ENCODE peak calls at places on chromosome X, in four cellular contexts. C is HepG2, B is A549, D is GM12878. T is an unnamed sample.

GRCh38 chrX:106168107-106168506 is at the start of gene PWWP3B:
- ATAC-seq in C (no peak), B (no peak), D (no peak), T (no peak)

GRCh38 chrX:136227948-136228584 is 23.1 kb downstream of the MAP7D3 start:
- ATAC-seq in C (no peak), B (no peak), D (peak), T (no peak)

GRCh38 chrX:141982296-141982695 is 78.6 kb downstream of the MAGEC1 start:
- ATAC-seq in C (no peak), B (no peak), D (no peak), T (no peak)

GRCh38 chrX:11386001-11386523 is 92.8 kb downstream of the AMELX start:
- ATAC-seq in C (no peak), B (no peak), D (peak), T (peak)

GRCh38 chrX:99654188-99654587 is 755.9 kb downstream of the PCDH19 start:
- ATAC-seq in C (no peak), B (no peak), D (no peak), T (no peak)

GRCh38 chrX:136588060-136588459 is 56.0 kb downstream of the VGLL1 start:
- ATAC-seq in C (no peak), B (no peak), D (peak), T (no peak)

GRCh38 chrX:38854305-38854704 is 53.0 kb downstream of the MID1IP1 start:
- ATAC-seq in C (no peak), B (no peak), D (no peak), T (no peak)

GRCh38 chrX:39855748-39856129 is 242.0 kb downstream of the BCOR start:
- ATAC-seq in C (no peak), B (no peak), D (peak), T (no peak)

GRCh38 chrX:43500996-43501694 is 155.0 kb upstream of the MAOA start:
- ATAC-seq in C (no peak), B (no peak), D (no peak), T (no peak)

GRCh38 chrX:63764946-63765345 is 20.1 kb downstream of the ARHGEF9 start:
- ATAC-seq in C (no peak), B (no peak), D (no peak), T (no peak)

GRCh38 chrX:19195243-19195610 is 73.0 kb upstream of the ADGRG2 start:
- ATAC-seq in C (no peak), B (no peak), D (peak), T (no peak)

GRCh38 chrX:68175569-68175968 is 257.7 kb downstream of the OPHN1 start:
- ATAC-seq in C (no peak), B (no peak), D (no peak), T (peak)

GRCh38 chrX:43813898-43814297 is 68.4 kb downstream of the MAOB start:
- ATAC-seq in C (no peak), B (no peak), D (no peak), T (no peak)

GRCh38 chrX:151543706-151544105 is 19.8 kb upstream of the PASD1 start:
- ATAC-seq in C (peak), B (no peak), D (peak), T (no peak)

GRCh38 chrX:33298622-33299021 is 87.3 kb upstream of the DMD start:
- ATAC-seq in C (no peak), B (no peak), D (no peak), T (no peak)

GRCh38 chrX:43559643-43560042 is 96.5 kb upstream of the MAOA start:
- ATAC-seq in C (peak), B (no peak), D (peak), T (peak)

GRCh38 chrX:40908857-40909475 is 173.6 kb upstream of the MED14 start:
- ATAC-seq in C (no peak), B (no peak), D (no peak), T (no peak)

GRCh38 chrX:39477438-39478120 is 620.2 kb downstream of the BCOR start:
- ATAC-seq in C (peak), B (no peak), D (no peak), T (no peak)

GRCh38 chrX:155888139-155888538 is 7.0 kb downstream of the VAMP7 start:
- ATAC-seq in C (no peak), B (peak), D (no peak), T (no peak)

GRCh38 chrX:130082244-130083106 is 27.8 kb downstream of the ELF4 start:
- ATAC-seq in C (no peak), B (no peak), D (peak), T (peak)

GRCh38 chrX:31500920-31501319 is 429.1 kb upstream of the FTHL17 start:
- ATAC-seq in C (no peak), B (no peak), D (peak), T (no peak)

GRCh38 chrX:54891573-54891972 is 29.1 kb upstream of the TRO start:
- ATAC-seq in C (peak), B (no peak), D (peak), T (no peak)

GRCh38 chrX:72644946-72645345 is 69.2 kb downstream of the PHKA1 start:
- ATAC-seq in C (no peak), B (no peak), D (no peak), T (no peak)

GRCh38 chrX:41781500-41781899 is 57.5 kb downstream of the GPR82 start:
- ATAC-seq in C (peak), B (peak), D (peak), T (no peak)

GRCh38 chrX:46630141-46630540 is 56.6 kb downstream of the CHST7 start:
- ATAC-seq in C (no peak), B (no peak), D (no peak), T (no peak)

GRCh38 chrX:32873786-32874185 is 337.6 kb downstream of the DMD start:
- ATAC-seq in C (no peak), B (no peak), D (no peak), T (no peak)

GRCh38 chrX:139890991-139891700 is 41.7 kb downstream of the ATP11C start:
- ATAC-seq in C (no peak), B (no peak), D (no peak), T (no peak)

GRCh38 chrX:16671005-16671404 is 21.0 kb downstream of the S100G start:
- ATAC-seq in C (no peak), B (peak), D (peak), T (no peak)

GRCh38 chrX:134732676-134733075 is 74.4 kb upstream of the PLAC1 start:
- ATAC-seq in C (no peak), B (no peak), D (no peak), T (no peak)

GRCh38 chrX:139776614-139777013 is 68.6 kb upstream of the MCF2 start:
- ATAC-seq in C (no peak), B (no peak), D (no peak), T (no peak)

GRCh38 chrX:8235026-8235425 is 64.0 kb upstream of the VCX2 start:
- ATAC-seq in C (no peak), B (no peak), D (no peak), T (no peak)

GRCh38 chrX:17656035-17656418 is 81.3 kb upstream of the SCML1 start:
- ATAC-seq in C (no peak), B (no peak), D (no peak), T (no peak)

GRCh38 chrX:38260231-38260630 is 39.6 kb upstream of the SRPX start:
- ATAC-seq in C (peak), B (peak), D (peak), T (no peak)

GRCh38 chrX:100994352-100995281 is 25.1 kb downstream of the ARL13A start:
- ATAC-seq in C (peak), B (peak), D (peak), T (no peak)
- TF ChIP-seq EP300 in C (no peak), B (no peak), D (no peak), T (no peak)

GRCh38 chrX:9786839-9787635 is 808 bp downstream of the SHROOM2 start:
- ATAC-seq in C (peak), B (no peak), D (no peak), T (no peak)
- H3K4me3 ChIP-seq in C (peak), B (peak), D (no peak), T (peak)

DNA sequence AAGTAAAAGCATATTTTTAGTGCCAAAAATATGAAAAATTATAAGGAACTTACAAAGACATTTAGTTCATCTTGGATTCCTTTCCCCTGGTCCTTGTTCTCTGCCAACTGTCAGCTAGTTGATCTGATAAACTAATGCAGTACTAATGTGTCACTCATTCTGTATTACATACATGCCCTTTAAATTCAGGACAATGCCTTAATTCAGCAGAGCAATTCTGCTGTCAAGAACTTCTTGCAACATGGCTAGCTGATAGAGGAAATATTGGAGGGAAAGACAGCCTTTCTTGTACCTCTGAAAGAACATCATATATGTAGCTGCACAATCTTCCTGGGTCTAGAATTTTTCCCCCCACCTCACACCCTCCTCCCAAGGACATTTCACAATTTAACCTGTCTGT is 480.1 kb downstream of the RPA4 start:
- ATAC-seq in C (no peak), B (no peak), D (no peak), T (no peak)
- TF ChIP-seq EP300 in C (no peak), B (no peak), D (no peak), T (no peak)

DNA sequence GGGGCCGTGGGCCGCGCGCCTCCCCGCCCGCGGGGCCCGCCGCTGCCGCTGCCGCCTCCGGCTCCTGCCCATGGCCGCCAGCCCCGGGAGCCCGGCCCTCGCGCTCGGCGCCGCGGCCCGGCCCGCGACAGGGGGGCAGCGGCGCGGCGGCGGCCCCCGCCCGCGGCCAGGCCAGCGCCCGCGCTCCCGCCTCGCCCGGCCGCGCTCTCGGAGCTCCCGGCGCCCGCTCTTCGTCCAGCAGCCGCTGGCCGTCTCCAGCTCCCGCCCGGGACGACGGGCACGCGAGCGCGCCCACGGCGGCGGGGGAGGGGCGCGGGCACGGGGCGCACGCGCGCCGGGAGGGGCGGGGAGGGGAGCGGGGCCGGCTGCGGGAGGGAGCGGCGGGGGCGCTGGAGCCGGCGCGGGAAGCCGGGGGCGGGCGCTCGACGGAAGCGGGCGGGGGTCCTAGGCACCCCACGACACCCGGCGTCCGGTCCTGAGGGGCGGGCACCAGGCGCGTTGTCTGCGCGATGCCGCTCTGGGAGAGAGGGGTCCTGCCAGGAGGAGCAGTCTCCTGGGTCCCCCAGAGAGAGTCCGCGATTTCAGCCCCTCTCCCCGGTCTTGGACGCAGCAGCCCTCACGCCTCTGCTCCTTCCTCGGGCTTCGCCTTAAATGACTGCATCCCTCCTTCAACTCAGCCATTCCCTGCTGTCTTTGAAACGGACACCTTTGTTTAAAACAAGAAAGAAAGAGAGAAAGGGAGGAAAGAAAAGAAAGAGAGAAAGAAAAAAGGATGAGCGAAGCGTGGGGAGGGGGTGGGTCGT is 489 bp upstream of the PDZD4 start:
- ATAC-seq in C (no peak), B (peak), D (no peak), T (peak)
- H3K4me3 ChIP-seq in C (no peak), B (peak), D (no peak), T (peak)

GRCh38 chrX:133638285-133638684 is 223.0 kb upstream of the GPC4 start:
- ATAC-seq in C (no peak), B (no peak), D (no peak), T (no peak)
- TF ChIP-seq EP300 in C (no peak), B (no peak), D (no peak), T (no peak)